ENCODE peak calls at places on chromosomes 1 and 21, in eight cellular contexts. W is stomach, Y is lower lobe of right lung, C is MM.1S, B is pancreas, U is left ventricle myocardium inferior, T is tibial artery, Q is right lobe of liver. O is an unnamed sample.

GRCh38 chr21:24729568-24729967 is 877.7 kb downstream of the MRPL39 start:
- DNase-seq in W (no peak), Y (no peak), C (no peak), B (no peak), U (no peak), T (no peak), Q (no peak), O (no peak)

GRCh38 chr1:15957221-15958090 is 18.4 kb downstream of the ZBTB17 start:
- DNase-seq in W (no peak), Y (no peak), C (no peak), B (no peak), U (no peak), T (no peak), Q (no peak), O (no peak)

GRCh38 chr21:23471877-23472276 is 2135.4 kb downstream of the MRPL39 start:
- DNase-seq in W (no peak), Y (no peak), C (no peak), B (no peak), U (no peak), T (no peak), Q (no peak), O (no peak)

GRCh38 chr1:183742367-183742766 is 62.6 kb upstream of the RGL1 start:
- DNase-seq in W (no peak), Y (no peak), C (no peak), B (no peak), U (no peak), T (no peak), Q (no peak), O (no peak)

GRCh38 chr1:241235236-241235897 is 121.6 kb downstream of the RGS7 start:
- DNase-seq in W (no peak), Y (no peak), C (no peak), B (no peak), U (no peak), T (no peak), Q (no peak), O (no peak)

GRCh38 chr1:15196807-15197530 is 43.4 kb downstream of the TMEM51 start:
- DNase-seq in W (peak; percentile 79), Y (no peak), C (no peak), B (peak; percentile 64), U (no peak), T (no peak), Q (no peak), O (peak; percentile 81)

GRCh38 chr1:225998560-225999226 is 450 bp downstream of the SDE2 start:
- DNase-seq in W (no peak), Y (no peak), C (no peak), B (no peak), U (no peak), T (no peak), Q (no peak), O (no peak)

GRCh38 chr21:17613242-17613676 is 558 bp upstream of the BTG3 start:
- DNase-seq in W (peak; percentile 49), Y (peak; percentile 87), C (no peak), B (peak; percentile 30), U (no peak), T (peak; percentile 55), Q (no peak), O (peak; percentile 42)

GRCh38 chr1:65911679-65912078 is 119.0 kb downstream of the PDE4B start:
- DNase-seq in W (no peak), Y (no peak), C (no peak), B (no peak), U (no peak), T (no peak), Q (no peak), O (no peak)

GRCh38 chr21:44335266-44336059 is 3.7 kb downstream of the CFAP410 start:
- DNase-seq in W (no peak), Y (no peak), C (no peak), B (no peak), U (no peak), T (no peak), Q (no peak), O (no peak)

GRCh38 chr21:44338971-44339910 is at the start of gene CFAP410:
- DNase-seq in W (peak; percentile 94), Y (peak; percentile 96), C (peak; percentile 99), B (peak; percentile 97), U (peak; percentile 94), T (peak; percentile 89), Q (peak; percentile 96), O (peak; percentile 96)

GRCh38 chr21:44334637-44335030 is 4.6 kb downstream of the CFAP410 start:
- DNase-seq in W (no peak), Y (no peak), C (no peak), B (no peak), U (no peak), T (no peak), Q (no peak), O (no peak)

GRCh38 chr21:44337428-44337827 is 1.8 kb downstream of the CFAP410 start:
- DNase-seq in W (no peak), Y (no peak), C (no peak), B (no peak), U (no peak), T (no peak), Q (no peak), O (no peak)

GRCh38 chr21:44337941-44338895 is 972 bp downstream of the CFAP410 start:
- DNase-seq in W (peak; percentile 66), Y (peak; percentile 76), C (peak; percentile 33), B (peak; percentile 78), U (peak; percentile 61), T (peak; percentile 71), Q (peak; percentile 75), O (peak; percentile 82)
- TF ChIP-seq CTCF in W (no peak), Y (peak; percentile 25), C (peak; percentile 16), B (no peak), U (peak; percentile 57), T (peak; percentile 43), Q (peak; percentile 23), O (peak; percentile 15)

GRCh38 chr1:93625582-93626327 is 55.9 kb downstream of the BCAR3 start:
- DNase-seq in W (no peak), Y (no peak), C (no peak), B (no peak), U (no peak), T (no peak), Q (no peak), O (no peak)
- H3K4me1 ChIP-seq in W (peaks cover 33% of the 10 kb centered on the region), Y (peaks cover 25% of the 10 kb centered on the region), C (no peaks in the 10 kb centered on the region), B (no peaks in the 10 kb centered on the region), U (peaks cover 76% of the 10 kb centered on the region), T (no peaks in the 10 kb centered on the region), Q (no peaks in the 10 kb centered on the region), O (no peaks in the 10 kb centered on the region)

DNA sequence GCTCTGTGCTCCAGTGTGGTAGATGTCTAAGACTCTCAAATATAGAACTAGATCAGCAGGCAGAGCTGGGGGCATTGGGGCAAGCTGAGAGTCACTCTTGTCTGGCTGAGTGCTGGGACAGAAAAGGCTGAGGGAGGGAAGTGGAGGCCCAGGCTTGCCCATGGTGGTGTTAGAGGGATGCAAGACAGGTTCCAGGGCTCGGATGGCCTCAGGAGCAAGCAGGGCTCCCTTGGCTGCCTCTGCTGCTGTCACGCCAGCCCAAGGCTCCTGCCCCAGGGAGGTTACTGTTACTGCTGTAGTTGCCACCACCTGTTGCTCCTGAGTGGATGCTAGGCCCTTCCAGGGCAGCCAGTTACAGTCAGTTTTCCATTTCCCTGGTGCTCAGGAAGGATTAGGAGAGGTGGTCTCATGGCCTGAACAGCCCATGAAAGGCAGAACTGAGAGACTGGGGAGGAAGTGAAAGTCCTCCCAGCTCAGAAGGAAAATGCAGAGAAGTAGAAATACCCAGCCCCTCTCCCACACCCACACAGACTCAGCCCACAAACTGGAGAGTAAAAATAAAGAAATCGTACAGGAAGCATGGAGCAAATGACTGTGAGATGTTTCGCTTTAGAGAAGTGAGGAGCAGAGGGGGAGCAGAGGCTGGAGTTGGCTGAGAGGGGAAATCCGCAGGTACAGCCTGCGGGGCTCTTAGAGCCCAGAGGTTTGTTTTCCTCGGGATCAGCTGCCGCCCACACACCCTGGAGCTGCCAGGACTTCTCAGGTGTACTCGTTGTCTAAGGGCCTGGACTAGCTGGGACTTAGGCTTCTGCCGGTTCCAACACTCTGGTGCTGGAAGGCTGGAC is 2.1 kb downstream of the IL6R start:
- DNase-seq in W (peak; percentile 39), Y (peak; percentile 76), C (peak; percentile 64), B (no peak), U (no peak), T (no peak), Q (no peak), O (peak; percentile 55)
- H3K4me3 ChIP-seq in W (peak overlapping the region; percentile 79), Y (peak overlapping the region; percentile 88), C (peak overlapping the region; percentile 92), B (no peak overlapping the region), U (peak overlapping the region; percentile 88), T (peak overlapping the region; percentile 75), Q (peak overlapping the region; percentile 95), O (no peak overlapping the region)

GRCh38 chr1:21655748-21656147 is 13.4 kb downstream of the RAP1GAP start:
- DNase-seq in W (no peak), Y (no peak), C (no peak), B (no peak), U (no peak), T (no peak), Q (no peak), O (peak; percentile 25)

GRCh38 chr1:21659099-21659923 is 9.8 kb downstream of the RAP1GAP start:
- DNase-seq in W (peak; percentile 88), Y (peak; percentile 90), C (peak; percentile 59), B (peak; percentile 89), U (peak; percentile 70), T (peak; percentile 60), Q (peak; percentile 77), O (peak; percentile 75)

GRCh38 chr1:21659924-21660326 is 9.2 kb downstream of the RAP1GAP start:
- DNase-seq in W (no peak), Y (no peak), C (no peak), B (no peak), U (no peak), T (no peak), Q (no peak), O (no peak)

GRCh38 chr1:21655259-21655658 is 13.9 kb downstream of the RAP1GAP start:
- DNase-seq in W (no peak), Y (no peak), C (no peak), B (no peak), U (no peak), T (no peak), Q (no peak), O (no peak)

DNA sequence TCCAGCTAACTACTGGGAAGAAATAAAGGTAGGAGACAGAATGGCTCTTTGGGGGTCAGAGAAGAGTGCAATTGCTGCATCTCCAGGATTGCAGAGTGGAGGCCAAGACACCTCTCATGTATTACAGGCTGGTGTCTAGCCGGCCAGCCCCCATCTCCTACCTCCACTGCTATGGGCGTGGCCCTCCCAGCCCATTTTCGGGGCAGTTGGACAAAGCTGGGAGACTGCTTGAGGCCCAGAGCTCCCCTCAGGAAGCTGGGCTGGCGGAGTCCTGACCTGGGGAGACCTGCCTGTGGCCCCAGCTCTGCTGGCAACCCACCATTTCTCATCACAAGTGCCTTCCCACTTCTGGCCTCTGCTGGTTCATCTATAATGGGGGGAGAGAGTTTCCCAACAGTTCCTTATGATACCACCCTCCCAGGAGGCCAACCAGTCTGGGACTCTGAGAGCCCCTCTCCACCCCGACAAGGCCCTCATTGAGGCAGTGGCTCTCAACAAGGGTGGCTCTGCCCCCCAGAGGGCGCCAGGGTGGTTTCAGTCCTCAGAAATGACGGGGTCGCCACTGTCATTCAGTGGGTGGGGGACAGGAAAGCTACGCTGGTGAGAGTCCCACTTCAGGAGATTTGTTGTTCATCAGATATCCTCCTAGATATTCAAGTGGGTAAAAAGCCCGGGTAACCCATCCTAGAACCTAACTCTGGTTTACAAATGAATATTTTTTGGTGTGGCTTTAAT is 11.5 kb downstream of the RAP1GAP start:
- DNase-seq in W (no peak), Y (no peak), C (no peak), B (no peak), U (no peak), T (no peak), Q (no peak), O (no peak)
- TF ChIP-seq CTCF in W (no peak), Y (no peak), C (no peak), B (no peak), U (no peak), T (no peak), Q (no peak), O (no peak)